ENCODE peak calls at places on chromosomes 5 and 9, in five cellular contexts. Z is HepG2, O is SK-N-SH, B is K562, W is GM12892. E is an unnamed sample.

GRCh38 chr9:97395745-97396144 is 16.2 kb upstream of the TDRD7 start:
- DNase-seq in Z (no peak), O (no peak), B (no peak), W (no peak), E (no peak)

GRCh38 chr5:177507596-177508216 is 1.9 kb downstream of the DOK3 start:
- DNase-seq in Z (no peak), O (no peak), B (no peak), W (no peak), E (no peak)

GRCh38 chr9:113541019-113541900 is 77.7 kb downstream of the RGS3 start:
- DNase-seq in Z (peak), O (peak), B (peak), W (no peak), E (no peak)

GRCh38 chr5:28408186-28408585 is 1369.8 kb upstream of the CDH9 start:
- DNase-seq in Z (no peak), O (no peak), B (no peak), W (no peak), E (no peak)

GRCh38 chr9:37852222-37852621 is 51.6 kb downstream of the DCAF10 start:
- DNase-seq in Z (no peak), O (no peak), B (no peak), W (no peak), E (no peak)

GRCh38 chr5:32195265-32195664 is 21.1 kb upstream of the GOLPH3 start:
- DNase-seq in Z (no peak), O (no peak), B (no peak), W (no peak), E (no peak)

GRCh38 chr5:135697251-135697958 is 118.6 kb upstream of the CXCL14 start:
- DNase-seq in Z (no peak), O (no peak), B (no peak), W (no peak), E (no peak)

GRCh38 chr5:80187274-80187673 is 68.6 kb downstream of the SERINC5 start:
- DNase-seq in Z (no peak), O (no peak), B (no peak), W (no peak), E (no peak)

GRCh38 chr9:100267211-100267610 is 85.5 kb downstream of the TEX10 start:
- DNase-seq in Z (peak), O (no peak), B (no peak), W (no peak), E (no peak)

GRCh38 chr5:133821889-133822288 is 146.5 kb downstream of the C5orf15 start:
- DNase-seq in Z (no peak), O (no peak), B (no peak), W (no peak), E (no peak)

GRCh38 chr9:135304886-135305285 is 174.7 kb upstream of the PPP1R26 start:
- DNase-seq in Z (no peak), O (no peak), B (no peak), W (no peak), E (no peak)

GRCh38 chr9:101229606-101230005 is 155.2 kb downstream of the BAAT start:
- DNase-seq in Z (no peak), O (no peak), B (no peak), W (no peak), E (no peak)

GRCh38 chr5:144087576-144087975 is 82.9 kb downstream of the YIPF5 start:
- DNase-seq in Z (no peak), O (no peak), B (no peak), W (no peak), E (no peak)

GRCh38 chr9:33466565-33467495 is 6.9 kb downstream of the NOL6 start:
- DNase-seq in Z (peak), O (peak), B (peak), W (peak), E (peak)

GRCh38 chr5:41433552-41434181 is 76.7 kb downstream of the PLCXD3 start:
- DNase-seq in Z (no peak), O (no peak), B (peak), W (no peak), E (no peak)

GRCh38 chr5:37120270-37120669 is 128.9 kb downstream of the CPLANE1 start:
- DNase-seq in Z (no peak), O (no peak), B (no peak), W (no peak), E (no peak)

GRCh38 chr5:14779975-14780374 is 91.6 kb downstream of the ANKH start:
- DNase-seq in Z (no peak), O (no peak), B (no peak), W (no peak), E (no peak)

GRCh38 chr9:5851445-5851844 is 18.5 kb upstream of the ERMP1 start:
- DNase-seq in Z (no peak), O (no peak), B (peak), W (peak), E (peak)
- TF ChIP-seq TAF1 in Z (no peak), O (no peak), B (no peak), W (no peak), E (no peak)

GRCh38 chr5:140672455-140673186 is 755 bp downstream of the DND1 start:
- DNase-seq in Z (no peak), O (peak), B (no peak), W (no peak), E (no peak)
- TF ChIP-seq TAF1 in Z (no peak), O (no peak), B (no peak), W (no peak), E (no peak)

DNA sequence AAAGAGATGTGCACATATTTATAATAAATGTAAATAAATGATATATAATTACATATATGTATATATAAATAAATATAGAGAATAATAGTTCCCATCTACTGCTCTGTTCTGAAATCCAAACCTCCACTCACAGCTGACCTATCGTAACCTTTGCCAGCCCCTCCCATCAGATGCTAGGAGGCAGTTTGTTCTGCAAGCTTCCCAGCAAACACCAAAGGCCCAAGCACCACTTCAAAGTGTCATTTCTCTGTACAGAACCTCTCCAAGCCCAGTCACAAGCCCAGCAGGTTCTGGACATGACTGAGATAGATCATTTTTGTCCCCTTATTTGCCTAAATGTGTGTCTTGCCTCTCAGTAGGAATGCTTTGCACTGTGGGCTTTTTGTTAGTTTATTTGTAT is 62.4 kb downstream of the MFAP3 start:
- DNase-seq in Z (no peak), O (no peak), B (no peak), W (no peak), E (no peak)
- TF ChIP-seq TAF1 in Z (no peak), O (no peak), B (no peak), W (no peak), E (no peak)

GRCh38 chr5:159489779-159490178 is 159.5 kb upstream of the IL12B start:
- DNase-seq in Z (no peak), O (no peak), B (no peak), W (no peak), E (no peak)

GRCh38 chr5:159481751-159482150 is 151.5 kb upstream of the IL12B start:
- DNase-seq in Z (no peak), O (no peak), B (no peak), W (no peak), E (no peak)

GRCh38 chr5:159480849-159481248 is 150.6 kb upstream of the IL12B start:
- DNase-seq in Z (no peak), O (no peak), B (no peak), W (no peak), E (no peak)

GRCh38 chr5:159486836-159487235 is 156.5 kb upstream of the IL12B start:
- DNase-seq in Z (no peak), O (no peak), B (no peak), W (no peak), E (no peak)
- TF ChIP-seq TAF1 in Z (no peak), O (no peak), B (no peak), W (no peak), E (no peak)

GRCh38 chr9:124511891-124512805 is 4.9 kb upstream of the NR5A1 start:
- DNase-seq in Z (peak), O (peak), B (peak), W (peak), E (peak)

GRCh38 chr9:124513374-124513994 is 6.3 kb upstream of the NR5A1 start:
- DNase-seq in Z (no peak), O (peak), B (peak), W (peak), E (no peak)

GRCh38 chr9:124512806-124513204 is 5.6 kb upstream of the NR5A1 start:
- DNase-seq in Z (no peak), O (no peak), B (peak), W (peak), E (no peak)

GRCh38 chr9:124511426-124511840 is 4.2 kb upstream of the NR5A1 start:
- DNase-seq in Z (peak), O (peak), B (peak), W (peak), E (peak)

DNA sequence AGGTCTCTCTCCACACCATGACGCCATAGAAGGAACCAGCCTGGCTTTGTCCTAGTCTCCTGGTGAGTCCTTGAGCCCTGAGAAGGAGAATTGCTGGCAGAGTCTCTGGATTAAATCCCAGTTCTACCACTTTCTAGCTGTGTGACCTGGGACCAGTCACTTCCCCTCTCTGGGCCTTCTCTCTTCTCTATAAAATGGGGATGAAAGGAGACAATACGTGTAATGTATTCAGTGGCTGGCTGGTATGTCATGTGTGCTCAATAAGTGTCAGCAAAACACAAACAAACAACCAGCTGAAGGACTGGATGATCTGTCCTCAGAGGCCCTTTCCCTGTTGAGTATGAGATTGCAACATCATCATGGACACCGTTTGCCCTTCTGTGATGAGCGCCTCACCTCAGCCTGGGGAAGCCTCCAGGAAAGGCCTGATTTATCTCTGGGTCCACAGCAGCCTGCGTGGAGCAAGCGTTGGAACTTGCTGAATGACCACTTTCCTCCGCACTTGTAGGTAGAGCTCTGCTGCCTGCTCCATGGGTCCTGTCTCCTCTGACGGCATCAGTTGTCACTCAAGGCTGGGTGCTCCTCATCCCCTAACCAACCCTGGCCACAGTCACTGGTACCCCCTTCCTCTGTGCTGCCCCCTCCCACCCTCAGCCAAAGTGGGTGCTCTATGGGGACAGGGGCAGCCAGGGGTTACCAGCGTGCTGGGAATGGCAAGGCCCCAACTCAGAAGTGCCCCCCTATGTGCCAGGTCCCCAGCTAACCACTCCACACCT is 3.6 kb upstream of the NR5A1 start:
- DNase-seq in Z (peak), O (peak), B (peak), W (peak), E (peak)
- TF ChIP-seq TAF1 in Z (peak), O (no peak), B (no peak), W (no peak), E (no peak)

GRCh38 chr5:158600679-158601078 is 499.0 kb downstream of the EBF1 start:
- DNase-seq in Z (no peak), O (no peak), B (no peak), W (no peak), E (no peak)

GRCh38 chr5:158601118-158601517 is 498.6 kb downstream of the EBF1 start:
- DNase-seq in Z (no peak), O (no peak), B (no peak), W (no peak), E (no peak)

GRCh38 chr5:158594595-158595242 is 505.0 kb downstream of the EBF1 start:
- DNase-seq in Z (no peak), O (no peak), B (no peak), W (peak), E (no peak)

GRCh38 chr5:158602981-158603380 is 496.7 kb downstream of the EBF1 start:
- DNase-seq in Z (no peak), O (no peak), B (no peak), W (no peak), E (no peak)

DNA sequence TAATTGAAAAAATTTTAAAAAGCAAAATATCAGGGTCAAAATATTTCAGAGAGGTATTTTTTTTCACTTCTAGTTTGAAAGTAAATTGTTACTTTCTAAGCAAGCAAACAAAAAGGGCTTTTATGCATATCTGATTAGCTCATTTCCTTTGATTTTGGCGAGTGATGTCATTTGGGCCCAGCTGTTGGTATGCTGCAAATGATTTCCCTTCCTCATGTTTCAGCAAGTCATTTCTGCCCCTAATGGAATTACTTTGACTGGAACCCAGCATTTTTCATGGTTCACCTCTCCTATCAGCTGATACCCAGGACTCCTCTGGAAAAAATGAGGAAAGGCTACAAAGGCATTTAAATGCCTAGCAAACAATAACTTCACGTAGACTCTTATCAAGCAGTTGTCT is 500.6 kb downstream of the EBF1 start:
- DNase-seq in Z (no peak), O (no peak), B (no peak), W (no peak), E (no peak)
- TF ChIP-seq TAF1 in Z (no peak), O (no peak), B (no peak), W (no peak), E (no peak)